ENCODE peak calls at places on chromosomes 6 and 20, in seven cellular contexts. N, H, Z, B, A, Q and E are unnamed samples.

GRCh38 chr6:44667668-44668390 is 280.3 kb downstream of the CDC5L start:
- DNase-seq in H (no peak), N (no peak), B (no peak), A (no peak), Q (peak), Z (peak), E (peak)

GRCh38 chr6:117908246-117909107 is 1.4 kb downstream of the SLC35F1 start:
- DNase-seq in B (no peak), A (peak), H (no peak), N (peak), Q (no peak), Z (peak), E (no peak)

GRCh38 chr6:47631248-47632196 is 66.9 kb upstream of the ADGRF4 start:
- DNase-seq in Z (peak), B (no peak), N (no peak), H (no peak), Q (peak), A (peak), E (no peak)

GRCh38 chr6:148934534-148934933 is 187.7 kb downstream of the UST start:
- DNase-seq in B (no peak), N (no peak), A (peak), Q (no peak), H (peak), Z (peak), E (no peak)

GRCh38 chr20:13041574-13042457 is 33.0 kb downstream of the SPTLC3 start:
- DNase-seq in A (peak), Q (no peak), H (no peak), Z (no peak), N (no peak), B (no peak), E (no peak)

GRCh38 chr6:82085701-82086100 is 161.8 kb downstream of the IBTK start:
- DNase-seq in Z (no peak), Q (no peak), N (no peak), B (no peak), H (no peak), A (no peak), E (no peak)

GRCh38 chr20:46954490-46955038 is 59.9 kb downstream of the EYA2 start:
- DNase-seq in B (no peak), Z (no peak), Q (no peak), H (no peak), N (no peak), A (peak), E (no peak)

GRCh38 chr6:345747-346388 is 45.7 kb upstream of the IRF4 start:
- DNase-seq in Q (no peak), B (no peak), N (no peak), A (peak), H (no peak), Z (no peak), E (no peak)

GRCh38 chr6:79671605-79672266 is 40.6 kb downstream of the SH3BGRL2 start:
- DNase-seq in B (no peak), Z (peak), Q (peak), H (peak), N (peak), A (peak), E (no peak)

GRCh38 chr6:160975111-160975510 is 16.5 kb upstream of the MAP3K4 start:
- DNase-seq in Q (no peak), B (no peak), N (no peak), A (no peak), H (no peak), Z (no peak), E (no peak)

GRCh38 chr6:160974304-160974771 is 17.2 kb upstream of the MAP3K4 start:
- DNase-seq in A (peak), Q (no peak), Z (peak), N (peak), B (no peak), H (peak), E (no peak)

GRCh38 chr6:160973856-160974255 is 17.7 kb upstream of the MAP3K4 start:
- DNase-seq in N (no peak), B (no peak), Z (no peak), A (peak), Q (no peak), H (no peak), E (no peak)

GRCh38 chr6:160978141-160978926 is 13.2 kb upstream of the MAP3K4 start:
- DNase-seq in N (no peak), B (no peak), A (peak), Q (no peak), H (no peak), Z (no peak), E (no peak)

DNA sequence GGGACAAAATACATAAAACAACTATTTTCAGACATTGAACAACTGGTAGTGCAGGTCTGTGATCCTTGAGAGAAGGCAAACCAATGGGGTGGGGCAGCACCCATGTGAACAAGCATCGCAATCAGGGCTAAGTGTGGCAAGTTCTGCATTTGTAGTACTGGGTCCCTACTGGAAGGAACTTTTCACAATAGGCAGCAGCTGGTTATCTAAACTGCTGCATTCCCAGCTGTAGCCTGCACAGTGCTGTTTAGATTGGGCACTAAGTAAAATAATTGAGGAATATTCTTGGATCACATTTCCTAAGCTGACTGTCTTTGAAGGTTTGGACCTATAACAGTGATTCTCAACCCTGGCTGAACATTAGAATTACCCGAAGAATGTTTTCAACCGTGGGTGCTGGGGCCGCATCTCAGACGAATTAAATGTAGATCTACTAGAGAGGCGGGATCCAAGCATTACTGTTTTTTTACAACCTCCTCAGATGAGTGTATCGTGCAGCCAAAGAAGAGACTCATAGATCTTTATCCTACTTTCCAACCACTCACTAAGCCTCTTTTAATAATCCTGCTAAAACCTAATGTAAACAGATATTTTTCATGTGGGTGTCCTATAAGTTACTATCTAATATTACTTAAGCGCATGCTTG is 12.4 kb upstream of the MAP3K4 start:
- DNase-seq in B (no peak), H (no peak), N (no peak), A (peak), Z (peak), Q (no peak), E (no peak)
- H3K27ac ChIP-seq in B (peak), H (no peak), N (no peak), A (no peak), Z (no peak), Q (no peak), E (peak)

GRCh38 chr6:132596201-132596600 is 6.7 kb upstream of the TAAR5 start:
- DNase-seq in H (no peak), A (no peak), Q (no peak), B (no peak), Z (no peak), N (no peak), E (no peak)

GRCh38 chr6:132598473-132598872 is 8.9 kb upstream of the TAAR5 start:
- DNase-seq in H (no peak), Z (peak), B (no peak), N (no peak), Q (peak), A (no peak), E (no peak)
- TF ChIP-seq CTCF in H (no peak), Z (no peak), B (no peak), N (no peak), Q (peak), A (no peak), E (no peak)

DNA sequence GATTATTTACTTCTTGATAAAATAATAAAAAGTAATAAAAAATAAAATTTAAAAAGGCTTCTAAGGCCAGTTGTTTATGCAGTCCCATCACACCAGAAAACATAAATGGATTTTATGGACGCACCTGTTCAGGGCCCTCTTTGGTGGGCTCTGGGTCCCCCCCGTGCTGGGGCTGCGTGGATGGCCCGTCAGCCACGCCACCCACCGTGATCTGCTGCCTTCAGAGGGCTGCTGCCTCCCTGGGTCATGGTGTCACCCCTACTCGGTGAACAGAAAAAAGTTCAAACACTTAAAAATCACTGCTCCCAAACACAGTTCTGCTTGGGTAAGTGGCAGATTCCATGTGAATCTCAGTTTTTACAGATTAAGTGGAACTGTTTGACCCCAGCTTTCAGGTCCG is 447.6 kb upstream of the AGPAT4 start:
- DNase-seq in Z (no peak), Q (no peak), B (no peak), H (no peak), A (no peak), N (no peak), E (no peak)
- H3K4me3 ChIP-seq in Z (no peak), Q (no peak), B (no peak), H (no peak), A (no peak), N (no peak), E (no peak)

DNA sequence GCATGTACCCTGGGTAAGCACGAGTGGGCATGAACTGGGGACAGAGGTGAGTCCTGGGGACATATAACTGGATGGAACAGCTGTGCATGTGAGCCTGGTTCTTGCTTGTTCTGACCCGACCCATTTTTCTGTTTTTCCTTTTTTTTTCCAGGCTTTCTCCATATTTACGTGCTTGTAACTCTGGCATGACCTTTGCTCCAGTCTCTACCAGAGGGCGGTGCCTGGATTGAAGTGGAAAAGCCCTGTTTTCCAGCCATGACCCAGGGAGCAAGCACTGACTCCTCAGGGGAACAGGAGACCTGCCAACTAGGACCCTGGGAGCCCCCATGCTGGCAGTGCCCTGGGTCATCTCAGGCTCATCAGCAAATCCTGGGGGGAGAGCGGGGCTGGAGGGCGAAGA is 8.0 kb downstream of the TRAF3IP2 start:
- DNase-seq in B (no peak), H (no peak), N (no peak), Z (peak), A (no peak), Q (no peak), E (no peak)
- H3K27ac ChIP-seq in B (peak), H (peak), N (peak), Z (peak), A (no peak), Q (no peak), E (peak)

GRCh38 chr6:85961746-85962145 is 319.1 kb upstream of the SYNCRIP start:
- DNase-seq in B (no peak), Q (no peak), H (no peak), Z (no peak), N (no peak), A (no peak), E (no peak)
- TF ChIP-seq CTCF in B (no peak), Q (no peak), H (no peak), Z (no peak), N (no peak), A (no peak), E (no peak)

DNA sequence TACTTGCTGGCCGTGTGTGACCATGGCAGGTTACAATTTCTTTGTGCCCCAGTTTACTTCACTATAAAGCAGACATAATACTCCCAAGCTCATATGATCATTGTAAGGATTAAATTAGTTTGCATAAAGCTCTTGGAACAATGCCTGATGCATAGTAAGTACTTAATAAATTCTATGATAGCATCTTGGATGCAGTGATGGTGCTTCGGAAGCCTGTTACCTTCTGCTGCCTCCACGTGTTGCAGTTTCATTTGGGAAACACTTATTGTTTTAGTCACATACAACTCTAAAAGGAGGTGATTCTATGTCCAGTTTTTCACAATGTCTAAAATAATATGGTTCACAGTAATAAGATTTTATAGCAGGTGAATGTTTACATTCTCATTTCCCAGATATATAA is 343.9 kb downstream of the NRN1 start:
- DNase-seq in H (no peak), B (no peak), Z (no peak), A (no peak), N (no peak), Q (no peak), E (no peak)
- H3K4me3 ChIP-seq in H (no peak), B (no peak), Z (no peak), A (no peak), N (no peak), Q (no peak), E (no peak)

DNA sequence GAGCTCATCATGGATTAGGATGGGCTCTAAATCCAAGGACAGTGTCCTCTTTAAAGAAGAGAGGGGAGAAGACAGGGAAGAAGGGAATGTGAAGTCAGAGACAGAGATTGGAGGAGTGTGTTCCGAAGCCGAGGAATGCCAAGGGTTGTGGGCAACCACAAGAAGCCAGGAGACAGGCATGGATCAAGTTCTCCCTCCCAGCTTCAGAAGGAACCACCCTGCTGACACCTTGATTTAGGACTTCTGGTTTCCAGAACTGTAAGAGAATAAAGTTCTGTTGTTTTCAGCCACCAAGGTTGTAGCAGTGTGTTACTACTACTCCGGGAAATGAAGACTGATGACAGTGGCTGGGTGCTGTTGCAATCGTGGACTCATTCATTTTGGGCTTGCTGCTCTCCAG is 120.1 kb downstream of the RPS12 start:
- DNase-seq in B (no peak), Q (no peak), Z (no peak), A (peak), H (no peak), N (no peak), E (no peak)
- H3K27ac ChIP-seq in B (no peak), Q (no peak), Z (no peak), A (no peak), H (no peak), N (no peak), E (no peak)

GRCh38 chr6:17600527-17601388 is 656 bp downstream of the FAM8A1 start:
- DNase-seq in H (peak), Q (peak), Z (peak), B (no peak), N (peak), A (peak), E (peak)
- TF ChIP-seq CTCF in H (no peak), Q (no peak), Z (no peak), B (no peak), N (no peak), A (no peak), E (no peak)